ENCODE peak calls at places on chromosomes 16 and 17, in seven cellular contexts. V is AG04449, Y is fibroblast of lung, M is cardiac fibroblast, N is mammary epithelial cell, Z is AG04450, K is prostate gland. G is an unnamed sample.

GRCh38 chr17:48612854-48613691 is 2.0 kb downstream of the HOXB8 start:
- DNase-seq in V (no peak), Y (peak), M (no peak), N (peak), Z (no peak), K (no peak), G (peak)

GRCh38 chr16:86869288-86870022 is 291.1 kb downstream of the FOXL1 start:
- DNase-seq in V (no peak), Y (no peak), M (no peak), N (no peak), Z (no peak), K (no peak), G (no peak)

GRCh38 chr17:49438439-49438861 is 23.8 kb upstream of the PHB1 start:
- DNase-seq in V (no peak), Y (peak), M (no peak), N (no peak), Z (no peak), K (no peak), G (no peak)

GRCh38 chr17:5097101-5097834 is 14.4 kb downstream of the ZNF232 start:
- DNase-seq in V (no peak), Y (no peak), M (no peak), N (no peak), Z (no peak), K (peak), G (no peak)

GRCh38 chr17:60060474-60060873 is 18.2 kb downstream of the HEATR6 start:
- DNase-seq in V (peak), Y (no peak), M (no peak), N (no peak), Z (no peak), K (no peak), G (no peak)

GRCh38 chr16:68491576-68491950 is 43.3 kb upstream of the SMPD3 start:
- DNase-seq in V (no peak), Y (no peak), M (no peak), N (no peak), Z (no peak), K (no peak), G (no peak)

GRCh38 chr17:2059125-2059836 is 4.4 kb downstream of the HIC1 start:
- DNase-seq in V (no peak), Y (no peak), M (no peak), N (no peak), Z (no peak), K (no peak), G (no peak)

GRCh38 chr17:40450175-40450574 is 6.9 kb downstream of the IGFBP4 start:
- DNase-seq in V (no peak), Y (no peak), M (peak), N (peak), Z (no peak), K (no peak), G (peak)

GRCh38 chr16:22857296-22857695 is 43.3 kb downstream of the HS3ST2 start:
- DNase-seq in V (no peak), Y (no peak), M (no peak), N (no peak), Z (no peak), K (no peak), G (no peak)

GRCh38 chr17:969767-970387 is 9.7 kb downstream of the NXN start:
- DNase-seq in V (no peak), Y (no peak), M (no peak), N (no peak), Z (no peak), K (no peak), G (no peak)

GRCh38 chr17:67491678-67492019 is 114.6 kb downstream of the PITPNC1 start:
- DNase-seq in V (no peak), Y (no peak), M (no peak), N (no peak), Z (no peak), K (no peak), G (no peak)

GRCh38 chr16:51095890-51096626 is 55.0 kb downstream of the SALL1 start:
- DNase-seq in V (no peak), Y (no peak), M (no peak), N (no peak), Z (no peak), K (no peak), G (no peak)

GRCh38 chr16:46970089-46970488 is 3.4 kb downstream of the DNAJA2 start:
- DNase-seq in V (no peak), Y (no peak), M (no peak), N (no peak), Z (no peak), K (no peak), G (no peak)

GRCh38 chr17:74485012-74485743 is 18.7 kb downstream of the CD300A start:
- DNase-seq in V (no peak), Y (no peak), M (no peak), N (no peak), Z (no peak), K (no peak), G (no peak)

GRCh38 chr17:80198144-80198661 is 21.9 kb downstream of the SGSH start:
- DNase-seq in V (no peak), Y (no peak), M (no peak), N (no peak), Z (no peak), K (no peak), G (peak)

GRCh38 chr17:57357392-57357784 is 101.1 kb downstream of the MSI2 start:
- DNase-seq in V (no peak), Y (peak), M (no peak), N (peak), Z (no peak), K (peak), G (no peak)

GRCh38 chr17:59825533-59826316 is 67.0 kb downstream of the TUBD1 start:
- DNase-seq in V (no peak), Y (peak), M (peak), N (peak), Z (no peak), K (no peak), G (peak)

GRCh38 chr16:977096-977701 is 4.4 kb upstream of the SOX8 start:
- DNase-seq in V (no peak), Y (no peak), M (no peak), N (no peak), Z (no peak), K (peak), G (no peak)

GRCh38 chr16:9364721-9365693 is 273.6 kb downstream of the HAPSTR1 start:
- DNase-seq in V (no peak), Y (no peak), M (no peak), N (no peak), Z (no peak), K (peak), G (no peak)

GRCh38 chr16:81542609-81543570 is 98.3 kb downstream of the CMIP start:
- DNase-seq in V (no peak), Y (no peak), M (no peak), N (no peak), Z (no peak), K (no peak), G (no peak)

GRCh38 chr16:89324056-89325010 is 106.8 kb downstream of the ZNF778 start:
- DNase-seq in V (no peak), Y (peak), M (peak), N (no peak), Z (no peak), K (no peak), G (peak)

GRCh38 chr16:56353054-56353921 is 72.1 kb downstream of the AMFR start:
- DNase-seq in V (no peak), Y (no peak), M (no peak), N (no peak), Z (no peak), K (no peak), G (no peak)

GRCh38 chr17:11950771-11951519 is 46.3 kb downstream of the ZNF18 start:
- DNase-seq in V (no peak), Y (peak), M (peak), N (peak), Z (no peak), K (no peak), G (peak)

GRCh38 chr16:30368792-30369090 is 1.6 kb downstream of the TBC1D10B start:
- DNase-seq in V (no peak), Y (no peak), M (no peak), N (no peak), Z (no peak), K (no peak), G (no peak)

GRCh38 chr17:35486920-35487727 is 38.6 kb upstream of the SLFN13 start:
- DNase-seq in V (no peak), Y (peak), M (peak), N (peak), Z (peak), K (no peak), G (peak)

GRCh38 chr17:79395545-79395944 is 215.3 kb downstream of the RBFOX3 start:
- DNase-seq in V (no peak), Y (no peak), M (no peak), N (no peak), Z (no peak), K (no peak), G (no peak)

GRCh38 chr17:45719335-45720071 is 64.6 kb upstream of the CRHR1 start:
- DNase-seq in V (peak), Y (peak), M (peak), N (peak), Z (peak), K (peak), G (peak)

GRCh38 chr16:31874354-31875111 is 926 bp downstream of the ZNF267 start:
- DNase-seq in V (no peak), Y (peak), M (peak), N (peak), Z (no peak), K (no peak), G (peak)

GRCh38 chr17:49980703-49981197 is 11.8 kb downstream of the DLX4 start:
- DNase-seq in V (no peak), Y (no peak), M (no peak), N (peak), Z (no peak), K (no peak), G (no peak)

DNA sequence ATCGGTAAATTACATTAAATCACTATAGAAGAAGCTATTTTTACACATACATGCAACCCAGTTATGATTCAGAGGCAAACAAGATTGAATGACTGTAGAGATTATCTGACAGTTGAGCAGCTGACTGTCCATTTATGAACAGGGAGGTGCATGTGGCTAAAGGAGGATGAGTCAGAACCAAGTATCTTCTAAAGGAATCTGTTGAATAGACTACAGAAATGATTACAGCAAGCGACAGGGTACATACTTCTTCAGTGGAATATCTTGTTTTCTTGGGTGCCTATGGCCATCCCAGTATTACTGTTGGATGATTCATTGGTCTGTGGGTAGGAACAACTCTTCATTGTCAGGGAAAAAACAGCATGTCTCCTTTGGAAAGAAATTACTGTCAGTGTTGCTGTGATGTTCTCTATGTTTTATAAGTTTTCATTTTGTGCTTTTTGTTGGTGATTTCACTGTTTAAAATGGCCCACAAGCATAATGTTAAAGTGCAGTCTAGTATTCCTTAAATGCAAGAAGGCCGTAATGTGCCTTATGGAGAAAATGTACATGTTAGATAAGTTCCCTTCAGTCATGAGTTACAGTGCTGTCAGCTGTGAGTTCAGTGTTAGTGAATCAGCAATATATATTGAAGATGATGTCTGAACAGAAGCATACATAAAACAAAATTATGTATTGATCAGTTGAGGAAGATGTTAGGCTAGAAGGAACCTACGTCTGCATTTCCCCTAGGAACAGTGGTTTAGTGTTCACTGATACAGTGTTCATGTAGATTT is 27.0 kb downstream of the CBFB start:
- DNase-seq in V (peak), Y (peak), M (peak), N (peak), Z (peak), K (no peak), G (peak)
- H3K4me3 ChIP-seq in V (peak), Y (no peak), M (no peak), N (no peak), Z (no peak), K (no peak), G (no peak)

GRCh38 chr16:85338638-85338982 is 226.3 kb upstream of the CIBAR2 start:
- DNase-seq in V (no peak), Y (no peak), M (no peak), N (no peak), Z (no peak), K (no peak), G (no peak)
- TF ChIP-seq CTCF in V (no peak), Y (no peak), M (no peak), N (no peak), Z (no peak), K (no peak), G (no peak)

DNA sequence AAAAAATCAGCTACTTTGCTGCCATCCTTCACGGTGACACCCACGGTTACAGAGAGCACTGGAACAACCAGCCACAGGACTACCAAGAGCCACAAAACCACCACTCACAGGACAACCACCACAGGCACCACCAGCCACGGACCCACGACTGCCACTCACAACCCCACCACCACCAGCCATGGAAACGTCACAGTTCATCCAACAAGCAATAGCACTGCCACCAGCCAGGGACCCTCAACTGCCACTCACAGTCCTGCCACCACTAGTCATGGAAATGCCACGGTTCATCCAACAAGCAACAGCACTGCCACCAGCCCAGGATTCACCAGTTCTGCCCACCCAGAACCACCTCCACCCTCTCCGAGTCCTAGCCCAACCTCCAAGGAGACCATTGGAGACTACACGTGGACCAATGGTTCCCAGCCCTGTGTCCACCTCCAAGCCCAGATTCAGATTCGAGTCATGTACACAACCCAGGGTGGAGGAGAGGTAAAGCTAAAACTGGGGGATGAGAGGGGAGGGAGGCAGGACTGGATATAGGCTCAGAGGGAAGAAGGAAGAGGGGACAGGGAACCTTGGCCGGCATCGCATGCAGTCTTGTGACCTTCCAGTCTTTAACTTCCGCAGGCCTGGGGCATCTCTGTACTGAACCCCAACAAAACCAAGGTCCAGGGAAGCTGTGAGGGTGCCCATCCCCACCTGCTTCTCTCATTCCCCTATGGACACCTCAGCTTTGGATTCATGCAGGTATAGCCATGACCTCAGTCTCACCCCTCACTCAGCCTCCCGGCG is 597 bp downstream of the CD68 start:
- DNase-seq in V (no peak), Y (no peak), M (no peak), N (no peak), Z (no peak), K (no peak), G (no peak)
- H3K4me3 ChIP-seq in V (peak), Y (no peak), M (no peak), N (no peak), Z (peak), K (no peak), G (peak)

GRCh38 chr16:66581246-66581952 is 2.1 kb downstream of the CMTM2 start:
- DNase-seq in V (no peak), Y (peak), M (peak), N (peak), Z (no peak), K (no peak), G (no peak)

GRCh38 chr16:66576306-66576705 is 3.0 kb upstream of the CMTM2 start:
- DNase-seq in V (no peak), Y (no peak), M (no peak), N (no peak), Z (no peak), K (no peak), G (no peak)

GRCh38 chr16:66585477-66586239 is 6.4 kb downstream of the CMTM2 start:
- DNase-seq in V (no peak), Y (no peak), M (no peak), N (no peak), Z (no peak), K (no peak), G (no peak)

GRCh38 chr16:66578596-66579531 is at the start of gene CMTM2:
- DNase-seq in V (no peak), Y (peak), M (no peak), N (no peak), Z (no peak), K (no peak), G (no peak)

GRCh38 chr16:66580605-66581209 is 1.4 kb downstream of the CMTM2 start:
- DNase-seq in V (peak), Y (peak), M (peak), N (peak), Z (peak), K (no peak), G (peak)
- TF ChIP-seq CTCF in V (peak), Y (peak), M (peak), N (peak), Z (peak), K (no peak), G (peak)

GRCh38 chr17:7631398-7632380 is 1.8 kb downstream of the SHBG start:
- DNase-seq in V (no peak), Y (no peak), M (no peak), N (no peak), Z (no peak), K (no peak), G (no peak)
- H3K4me3 ChIP-seq in V (no peak), Y (no peak), M (no peak), N (no peak), Z (no peak), K (no peak), G (no peak)

DNA sequence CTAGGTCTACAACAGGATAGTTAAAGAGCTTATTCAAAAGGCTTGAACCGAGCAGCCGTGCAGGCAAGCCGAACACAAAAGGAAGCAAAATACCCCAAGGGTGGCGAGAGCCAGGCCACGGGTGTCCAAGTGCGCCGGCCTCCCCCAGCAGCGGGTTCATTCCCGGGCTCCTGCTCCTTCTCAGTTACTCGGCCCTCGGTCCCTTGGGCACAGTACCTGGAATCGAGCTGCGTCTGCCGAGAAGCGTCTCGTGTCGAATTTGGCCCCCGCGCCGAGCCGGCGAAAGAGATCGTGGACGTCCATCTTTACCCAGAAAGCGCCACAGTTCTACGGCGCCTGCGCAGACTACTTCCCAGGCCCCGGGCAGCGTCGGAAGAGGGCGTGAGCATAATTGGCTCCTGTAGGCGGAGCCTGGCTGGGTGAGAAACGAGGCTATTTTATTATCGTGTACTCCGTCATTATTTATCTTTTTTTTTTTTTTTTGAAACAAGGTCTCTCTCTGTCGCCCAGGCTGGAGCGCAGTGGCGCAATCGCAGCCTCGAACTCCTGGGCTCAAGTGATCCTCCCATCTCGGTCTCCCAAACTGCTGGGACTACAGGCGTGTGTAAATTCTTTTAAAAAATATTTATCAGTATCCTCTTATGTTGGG is at the start of gene DDX52:
- DNase-seq in V (no peak), Y (peak), M (peak), N (peak), Z (peak), K (peak), G (peak)
- TF ChIP-seq CTCF in V (no peak), Y (no peak), M (no peak), N (no peak), Z (no peak), K (no peak), G (no peak)

DNA sequence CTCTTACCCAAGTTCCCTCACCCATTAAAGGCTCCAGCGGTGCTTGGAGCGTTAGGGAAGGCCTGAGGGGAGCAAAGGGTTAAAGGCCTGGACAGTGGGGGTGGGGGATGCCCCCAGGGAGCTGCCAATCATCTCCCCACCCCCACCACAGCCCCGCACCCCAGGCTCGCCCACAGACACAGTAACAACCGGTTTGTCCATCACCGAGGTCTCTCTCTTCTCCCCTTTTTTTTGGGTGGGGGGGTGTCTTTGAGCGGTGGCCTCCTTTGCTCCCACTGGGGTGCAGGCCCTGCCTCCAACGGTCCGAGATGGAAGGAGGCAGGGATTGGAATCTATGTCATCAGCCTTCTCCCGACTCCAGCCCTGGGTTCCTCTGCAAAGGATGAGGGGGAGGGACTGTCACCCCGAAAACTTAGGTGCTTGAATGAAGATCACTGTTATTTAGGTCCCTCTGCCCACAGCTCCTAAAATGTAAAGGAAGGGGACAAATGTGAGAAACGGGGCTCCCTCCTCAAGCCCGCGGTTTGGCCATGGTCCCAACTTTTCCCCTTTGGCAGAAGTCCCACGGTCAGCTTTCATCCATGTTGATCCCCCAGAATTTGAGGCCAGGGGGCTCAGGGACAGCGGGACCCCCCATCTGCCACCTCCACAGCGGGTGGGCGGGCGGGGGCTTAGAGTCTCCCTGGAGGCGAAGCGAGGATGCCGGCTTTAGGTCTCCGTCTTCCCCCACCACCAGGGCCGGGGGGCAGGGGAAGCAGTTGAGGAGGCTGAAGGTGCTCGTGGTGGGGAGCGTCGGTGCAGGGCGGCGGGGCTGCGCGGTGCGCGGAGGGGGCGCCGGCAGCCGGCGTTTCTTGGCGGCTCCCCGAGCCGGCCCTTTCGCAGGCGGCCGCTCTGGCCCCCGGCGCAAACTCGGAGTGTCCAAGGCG is 1.7 kb downstream of the EPOP start:
- DNase-seq in V (no peak), Y (no peak), M (no peak), N (no peak), Z (no peak), K (no peak), G (no peak)
- H3K4me3 ChIP-seq in V (no peak), Y (no peak), M (no peak), N (no peak), Z (no peak), K (peak), G (no peak)

GRCh38 chr17:13127921-13128582 is 110.2 kb upstream of the ELAC2 start:
- DNase-seq in V (no peak), Y (no peak), M (no peak), N (no peak), Z (no peak), K (no peak), G (no peak)
- TF ChIP-seq CTCF in V (no peak), Y (no peak), M (no peak), N (no peak), Z (no peak), K (no peak), G (no peak)